ENCODE peak calls at places on chromosomes 13 and 19, in eight cellular contexts. M is OCI-LY7; O is kidney epithelial cell; C is AG10803; R is CD4-positive, CD25-positive, alpha-beta regulatory T cell; N is lower leg skin; L is uterus; H is A549. T is an unnamed sample.
A peak's percentile ranks its signal among the peaks of the same experiment; 100 is the strongest.

GRCh38 chr13:102276479-102276878 is 125.4 kb downstream of the FGF14 start:
- DNase-seq in C (no peak), O (no peak), N (no peak), H (no peak), M (no peak), L (no peak), R (no peak), T (no peak)

GRCh38 chr13:98810746-98811145 is 58.3 kb upstream of the SLC15A1 start:
- DNase-seq in N (no peak), M (no peak), C (no peak), L (no peak), R (no peak), H (no peak), O (no peak), T (no peak)

GRCh38 chr19:52351512-52351911 is 15.5 kb downstream of the ZNF610 start:
- DNase-seq in M (peak; percentile 51), H (no peak), N (no peak), C (no peak), O (no peak), R (no peak), L (no peak), T (no peak)

GRCh38 chr13:45401306-45401705 is 16.9 kb downstream of the SLC25A30 start:
- DNase-seq in R (peak; percentile 50), M (no peak), O (no peak), N (no peak), C (no peak), H (no peak), L (no peak), T (no peak)

GRCh38 chr13:93060144-93060543 is 166.5 kb upstream of the GPC6 start:
- DNase-seq in C (no peak), O (no peak), N (no peak), L (no peak), R (no peak), H (no peak), M (no peak), T (no peak)

GRCh38 chr19:18340990-18341868 is 831 bp downstream of the PGPEP1 start:
- DNase-seq in H (no peak), L (peak; percentile 48), N (peak; percentile 91), R (peak; percentile 77), M (peak; percentile 79), O (no peak), C (peak; percentile 52), T (peak; percentile 35)

GRCh38 chr13:34349091-34349722 is 531.3 kb downstream of the RFC3 start:
- DNase-seq in O (peak; percentile 88), H (no peak), L (peak; percentile 59), R (no peak), C (peak; percentile 100), M (no peak), N (peak; percentile 92), T (peak; percentile 97)

GRCh38 chr13:73625562-73626339 is 508.5 kb downstream of the KLF12 start:
- DNase-seq in C (no peak), L (no peak), N (no peak), R (peak; percentile 87), H (no peak), O (no peak), M (no peak), T (no peak)

GRCh38 chr19:3382460-3383100 is 16.2 kb downstream of the NFIC start:
- DNase-seq in H (no peak), O (no peak), L (no peak), C (no peak), R (no peak), M (no peak), N (no peak), T (no peak)

GRCh38 chr13:60074397-60074796 is 89.3 kb downstream of the DIAPH3 start:
- DNase-seq in N (no peak), R (no peak), C (no peak), M (no peak), H (no peak), L (no peak), O (no peak), T (peak; percentile 15)

GRCh38 chr19:48963371-48964204 is 1.5 kb upstream of the FTL start:
- DNase-seq in L (peak; percentile 84), C (peak; percentile 68), M (no peak), N (peak; percentile 97), O (no peak), H (peak; percentile 92), R (peak; percentile 67), T (peak; percentile 73)

GRCh38 chr19:36079389-36079788 is 24.7 kb downstream of the WDR62 start:
- DNase-seq in M (no peak), H (no peak), L (no peak), R (no peak), C (no peak), N (no peak), O (no peak), T (no peak)

GRCh38 chr13:43095771-43096719 is 72.7 kb downstream of the DNAJC15 start:
- DNase-seq in O (no peak), R (no peak), L (no peak), C (peak; percentile 17), N (no peak), M (no peak), H (no peak), T (peak; percentile 35)

GRCh38 chr19:2058570-2059421 is 7.8 kb upstream of the MKNK2 start:
- DNase-seq in C (no peak), O (no peak), R (no peak), N (no peak), L (no peak), H (no peak), M (no peak), T (no peak)

GRCh38 chr13:76637651-76638111 is 248.5 kb downstream of the KCTD12 start:
- DNase-seq in N (no peak), C (peak; percentile 66), H (no peak), M (no peak), R (no peak), O (peak; percentile 9), L (no peak), T (peak; percentile 69)

GRCh38 chr19:33832633-33833032 is 36.0 kb downstream of the KCTD15 start:
- DNase-seq in O (no peak), N (no peak), R (no peak), L (no peak), M (no peak), H (no peak), C (no peak), T (no peak)

GRCh38 chr19:38617283-38617763 is 430 bp downstream of the MAP4K1 start:
- DNase-seq in R (peak; percentile 39), N (no peak), C (no peak), O (no peak), L (no peak), M (peak; percentile 59), H (no peak), T (no peak)
- H3K4me3 ChIP-seq in R (peak overlapping the region; percentile 89), N (no peak overlapping the region), C (no peak overlapping the region), O (no peak overlapping the region), L (no peak overlapping the region), M (peak overlapping the region; percentile 92), H (no peak overlapping the region), T (no peak overlapping the region)

GRCh38 chr19:17213334-17213733 is 1.8 kb upstream of the USE1 start:
- DNase-seq in R (no peak), C (no peak), L (no peak), H (no peak), M (no peak), N (no peak), O (no peak), T (no peak)

GRCh38 chr19:17215125-17215971 is at the start of gene USE1:
- DNase-seq in H (peak; percentile 76), M (peak; percentile 95), O (peak; percentile 67), R (peak; percentile 96), N (peak; percentile 98), L (peak; percentile 90), C (peak; percentile 93), T (peak; percentile 85)

GRCh38 chr19:17214531-17215124 is 529 bp upstream of the USE1 start:
- DNase-seq in M (no peak), N (no peak), H (no peak), L (no peak), O (no peak), R (no peak), C (no peak), T (no peak)

GRCh38 chr19:17219286-17219685 is 4.1 kb downstream of the USE1 start:
- DNase-seq in N (no peak), O (no peak), H (no peak), C (no peak), M (no peak), L (no peak), R (no peak), T (no peak)

DNA sequence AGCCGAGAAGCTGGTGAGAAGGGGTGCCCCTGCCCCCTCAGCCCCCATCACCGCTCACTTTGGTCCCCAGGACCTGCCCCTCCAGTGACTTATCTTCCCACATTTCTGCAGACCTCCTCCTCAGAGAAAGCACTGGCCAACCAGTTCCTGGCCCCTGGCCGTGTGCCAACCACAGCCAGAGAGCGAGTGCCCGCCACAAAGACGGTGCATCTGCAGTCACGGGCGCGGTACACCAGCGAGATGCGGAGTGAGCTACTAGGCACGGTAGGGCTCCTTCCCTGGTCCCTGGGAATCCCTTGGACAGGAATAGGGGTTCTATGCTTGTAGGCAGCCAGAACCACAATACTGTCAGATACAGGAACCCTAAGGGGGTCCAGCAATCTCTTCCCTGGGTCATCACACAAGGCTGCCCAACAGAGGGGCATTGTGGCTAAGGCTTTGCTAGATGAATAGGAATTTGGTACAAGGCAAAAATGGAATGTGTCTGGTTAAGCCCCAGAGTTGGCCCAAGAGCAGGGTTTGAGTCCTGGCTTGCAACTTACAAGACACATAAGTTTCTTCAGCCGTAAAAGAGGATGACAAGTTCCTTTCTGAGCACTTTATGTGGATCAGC is 1.0 kb downstream of the USE1 start:
- DNase-seq in O (no peak), N (no peak), L (no peak), R (no peak), M (no peak), C (no peak), H (no peak), T (no peak)
- H3K4me3 ChIP-seq in O (peak overlapping the region; percentile 83), N (no peak overlapping the region), L (peak overlapping the region; percentile 71), R (no peak overlapping the region), M (peak overlapping the region; percentile 78), C (peak overlapping the region; percentile 84), H (peak overlapping the region; percentile 60), T (peak overlapping the region; percentile 73)

GRCh38 chr19:11192957-11193939 is 4.1 kb downstream of the KANK2 start:
- DNase-seq in H (no peak), N (no peak), L (no peak), C (no peak), O (no peak), R (no peak), M (no peak), T (no peak)
- H3K4me3 ChIP-seq in H (no peak overlapping the region), N (no peak overlapping the region), L (peak overlapping the region; percentile 94), C (no peak overlapping the region), O (no peak overlapping the region), R (no peak overlapping the region), M (peak overlapping the region; percentile 58), T (no peak overlapping the region)

GRCh38 chr13:50081899-50082425 is 66.7 kb downstream of the KCNRG start:
- DNase-seq in C (peak; percentile 98), R (peak; percentile 99), L (peak; percentile 98), N (peak; percentile 99), H (peak; percentile 75), O (peak; percentile 86), M (peak; percentile 98), T (peak; percentile 98)

GRCh38 chr13:50082426-50083283 is 67.4 kb downstream of the KCNRG start:
- DNase-seq in C (peak; percentile 64), H (peak; percentile 82), N (no peak), L (peak; percentile 58), O (peak; percentile 77), R (peak; percentile 89), M (peak; percentile 90), T (peak; percentile 68)

GRCh38 chr13:50080856-50081105 is 65.5 kb downstream of the KCNRG start:
- DNase-seq in M (no peak), R (peak; percentile 77), C (no peak), O (no peak), L (no peak), N (no peak), H (no peak), T (peak; percentile 31)

GRCh38 chr13:50081106-50081898 is 66.1 kb downstream of the KCNRG start:
- DNase-seq in L (peak; percentile 36), M (peak; percentile 58), H (no peak), N (peak; percentile 93), C (no peak), R (peak; percentile 62), O (no peak), T (no peak)

GRCh38 chr13:50085063-50085462 is 69.8 kb downstream of the KCNRG start:
- DNase-seq in N (no peak), M (peak; percentile 42), O (no peak), L (no peak), H (no peak), C (no peak), R (peak; percentile 39), T (peak; percentile 59)
- H3K4me3 ChIP-seq in N (no peak overlapping the region), M (peak overlapping the region; percentile 96), O (no peak overlapping the region), L (no peak overlapping the region), H (no peak overlapping the region), C (peak overlapping the region; percentile 18), R (peak overlapping the region; percentile 60), T (peak overlapping the region; percentile 20)

T was measured in fibroblast of mammary gland.